ENCODE peak calls at places on chromosomes 11 and 22, in eight cellular contexts. A is AG04449, H is GOT3, L is HT-29, E is GDM1, Z is EH, S is endothelial cell, Y is AG08395. G is an unnamed sample.

GRCh38 chr22:40462195-40462988 is 92.0 kb downstream of the SGSM3 start:
- DNase-seq in A (no peak), H (no peak), L (no peak), E (no peak), Z (no peak), S (no peak), Y (no peak), G (no peak)

GRCh38 chr11:118878187-118878586 is 5.5 kb upstream of the CXCR5 start:
- DNase-seq in A (no peak), H (no peak), L (no peak), E (no peak), Z (no peak), S (no peak), Y (no peak), G (no peak)

GRCh38 chr11:118435893-118436624 is at the start of gene KMT2A:
- DNase-seq in A (peak; percentile 69), H (peak; percentile 78), L (peak; percentile 97), E (peak; percentile 98), Z (peak; percentile 96), S (peak; percentile 100), Y (peak; percentile 97), G (peak; percentile 95)

GRCh38 chr11:127925430-127925829 is 661.9 kb downstream of the ETS1 start:
- DNase-seq in A (peak; percentile 14), H (no peak), L (no peak), E (no peak), Z (peak; percentile 64), S (no peak), Y (no peak), G (no peak)

GRCh38 chr11:95788921-95789505 is 569 bp downstream of the FAM76B start:
- DNase-seq in A (no peak), H (no peak), L (peak; percentile 66), E (no peak), Z (peak; percentile 61), S (peak; percentile 59), Y (peak; percentile 38), G (no peak)

GRCh38 chr22:46287873-46288751 is 8.6 kb upstream of the GTSE1 start:
- DNase-seq in A (no peak), H (no peak), L (no peak), E (peak; percentile 74), Z (no peak), S (peak; percentile 56), Y (no peak), G (no peak)

GRCh38 chr11:69645801-69646492 is 5.0 kb downstream of the CCND1 start:
- DNase-seq in A (no peak), H (no peak), L (no peak), E (no peak), Z (no peak), S (no peak), Y (no peak), G (no peak)

GRCh38 chr11:76233936-76234703 is 27.8 kb upstream of the WNT11 start:
- DNase-seq in A (no peak), H (no peak), L (peak; percentile 76), E (no peak), Z (peak; percentile 36), S (peak; percentile 27), Y (peak; percentile 51), G (peak; percentile 15)

GRCh38 chr11:21654091-21654490 is 538.8 kb upstream of the ANO5 start:
- DNase-seq in A (no peak), H (no peak), L (no peak), E (no peak), Z (no peak), S (no peak), Y (no peak), G (no peak)

GRCh38 chr11:16632295-16633200 is 105.9 kb upstream of the C11orf58 start:
- DNase-seq in A (no peak), H (no peak), L (peak; percentile 57), E (no peak), Z (peak; percentile 29), S (no peak), Y (no peak), G (no peak)

GRCh38 chr11:19777032-19777341 is 64.3 kb downstream of the NAV2 start:
- DNase-seq in A (no peak), H (no peak), L (no peak), E (no peak), Z (peak; percentile 23), S (peak; percentile 22), Y (peak; percentile 30), G (no peak)

GRCh38 chr22:35872451-35872850 is 154.8 kb downstream of the APOL5 start:
- DNase-seq in A (no peak), H (no peak), L (no peak), E (no peak), Z (no peak), S (no peak), Y (no peak), G (no peak)

GRCh38 chr11:30983143-30983542 is 386.4 kb downstream of the DCDC1 start:
- DNase-seq in A (no peak), H (no peak), L (no peak), E (no peak), Z (no peak), S (no peak), Y (no peak), G (no peak)

GRCh38 chr11:72358461-72359405 is 75.6 kb downstream of the CLPB start:
- DNase-seq in A (no peak), H (no peak), L (no peak), E (no peak), Z (no peak), S (no peak), Y (no peak), G (no peak)

GRCh38 chr11:125057370-125058060 is 5.6 kb upstream of the SLC37A2 start:
- DNase-seq in A (no peak), H (no peak), L (no peak), E (no peak), Z (no peak), S (no peak), Y (no peak), G (no peak)

GRCh38 chr11:10693509-10694071 is at the start of gene IRAG1:
- DNase-seq in A (peak; percentile 38), H (no peak), L (no peak), E (no peak), Z (peak; percentile 91), S (no peak), Y (peak; percentile 69), G (no peak)